ENCODE peak calls at places on chromosome 20, in six cellular contexts. E, D, S, V, F and T are unnamed samples. For H3K27me3, the result is how much of the 10 kb centered on the place peaks cover.

GRCh38 chr20:35568645-35569044 is 26.8 kb downstream of the ERGIC3 start:
- DNase-seq in E (peak), D (no peak), S (no peak), V (no peak), F (peak), T (no peak)

GRCh38 chr20:56187791-56188190 is 60.7 kb upstream of the MC3R start:
- DNase-seq in E (no peak), D (no peak), S (no peak), V (no peak), F (no peak), T (no peak)

GRCh38 chr20:33370296-33370695 is 31.0 kb downstream of the CDK5RAP1 start:
- DNase-seq in E (no peak), D (no peak), S (no peak), V (no peak), F (no peak), T (peak)

GRCh38 chr20:46011631-46012482 is 3.1 kb downstream of the MMP9 start:
- DNase-seq in E (no peak), D (no peak), S (peak), V (no peak), F (peak), T (no peak)

GRCh38 chr20:13494019-13494418 is 144.7 kb downstream of the TASP1 start:
- DNase-seq in E (no peak), D (no peak), S (no peak), V (no peak), F (no peak), T (no peak)

GRCh38 chr20:20731945-20732296 is 19.5 kb upstream of the RALGAPA2 start:
- DNase-seq in E (no peak), D (no peak), S (no peak), V (no peak), F (no peak), T (no peak)

GRCh38 chr20:19024296-19025035 is 188.0 kb upstream of the SLC24A3 start:
- DNase-seq in E (peak), D (no peak), S (no peak), V (no peak), F (no peak), T (no peak)

GRCh38 chr20:19968488-19969073 is 48.6 kb upstream of the NAA20 start:
- DNase-seq in E (no peak), D (no peak), S (no peak), V (no peak), F (no peak), T (no peak)

GRCh38 chr20:57595041-57596030 is 24.9 kb downstream of the ZBP1 start:
- DNase-seq in E (no peak), D (no peak), S (no peak), V (no peak), F (no peak), T (no peak)

GRCh38 chr20:51665543-51666118 is 102.6 kb downstream of the ATP9A start:
- DNase-seq in E (peak), D (no peak), S (no peak), V (no peak), F (no peak), T (no peak)

GRCh38 chr20:44302026-44302669 is 8.9 kb downstream of the FITM2 start:
- DNase-seq in E (peak), D (no peak), S (peak), V (no peak), F (no peak), T (no peak)

GRCh38 chr20:34570859-34571306 is 12.4 kb downstream of the MAP1LC3A start:
- DNase-seq in E (no peak), D (no peak), S (no peak), V (no peak), F (no peak), T (no peak)

GRCh38 chr20:57008217-57008616 is 258.2 kb downstream of the BMP7 start:
- DNase-seq in E (no peak), D (no peak), S (no peak), V (no peak), F (no peak), T (no peak)

GRCh38 chr20:45919536-45919933 is 7.6 kb upstream of the PLTP start:
- DNase-seq in E (no peak), D (peak), S (peak), V (no peak), F (no peak), T (no peak)

GRCh38 chr20:2631228-2631627 is 21.2 kb upstream of the NOP56 start:
- DNase-seq in E (no peak), D (no peak), S (no peak), V (no peak), F (peak), T (no peak)

GRCh38 chr20:59831901-59832240 is 101.6 kb downstream of the SYCP2 start:
- DNase-seq in E (peak), D (peak), S (no peak), V (no peak), F (no peak), T (no peak)

GRCh38 chr20:59044295-59044694 is 1.7 kb upstream of the PRELID3B start:
- DNase-seq in E (no peak), D (no peak), S (no peak), V (no peak), F (no peak), T (no peak)

GRCh38 chr20:44027686-44028340 is 113.2 kb downstream of the TOX2 start:
- DNase-seq in E (no peak), D (no peak), S (no peak), V (no peak), F (no peak), T (no peak)

GRCh38 chr20:17837179-17837578 is 131.4 kb downstream of the SNX5 start:
- DNase-seq in E (no peak), D (no peak), S (no peak), V (no peak), F (no peak), T (no peak)

GRCh38 chr20:57756921-57757320 is 47.1 kb upstream of the PMEPA1 start:
- DNase-seq in E (no peak), D (no peak), S (no peak), V (no peak), F (no peak), T (no peak)

GRCh38 chr20:58890454-58891075 is 38.0 kb downstream of the GNAS start:
- DNase-seq in E (no peak), D (peak), S (peak), V (no peak), F (peak), T (peak)

GRCh38 chr20:40010483-40010882 is 678.6 kb downstream of the MAFB start:
- DNase-seq in E (no peak), D (no peak), S (no peak), V (no peak), F (no peak), T (no peak)

GRCh38 chr20:1946762-1947534 is 46.9 kb downstream of the PDYN start:
- DNase-seq in E (peak), D (no peak), S (peak), V (no peak), F (peak), T (no peak)

GRCh38 chr20:11222243-11222642 is 548.4 kb upstream of the JAG1 start:
- DNase-seq in E (no peak), D (no peak), S (no peak), V (no peak), F (no peak), T (no peak)

GRCh38 chr20:32523613-32524218 is 61.4 kb downstream of the NOL4L start:
- DNase-seq in E (no peak), D (no peak), S (no peak), V (no peak), F (no peak), T (no peak)

GRCh38 chr20:20782221-20782620 is 69.8 kb upstream of the RALGAPA2 start:
- DNase-seq in E (no peak), D (no peak), S (no peak), V (no peak), F (no peak), T (no peak)

GRCh38 chr20:59737073-59737691 is 132.8 kb downstream of the PHACTR3 start:
- DNase-seq in E (no peak), D (no peak), S (no peak), V (no peak), F (no peak), T (no peak)

GRCh38 chr20:24638546-24639166 is 169.2 kb downstream of the SYNDIG1 start:
- DNase-seq in E (peak), D (no peak), S (no peak), V (no peak), F (no peak), T (no peak)

GRCh38 chr20:45798935-45799642 is 7.3 kb downstream of the DNTTIP1 start:
- DNase-seq in E (peak), D (peak), S (no peak), V (no peak), F (peak), T (peak)

GRCh38 chr20:14189794-14190402 is 147.5 kb downstream of the FLRT3 start:
- DNase-seq in E (peak), D (no peak), S (no peak), V (no peak), F (peak), T (no peak)

GRCh38 chr20:6533321-6533720 is 234.2 kb upstream of the BMP2 start:
- DNase-seq in E (peak), D (no peak), S (no peak), V (no peak), F (no peak), T (no peak)

GRCh38 chr20:32465092-32465900 is 107.2 kb downstream of the ASXL1 start:
- DNase-seq in E (peak), D (no peak), S (peak), V (no peak), F (no peak), T (no peak)

GRCh38 chr20:36756482-36756881 is 10.6 kb upstream of the NDRG3 start:
- DNase-seq in E (no peak), D (no peak), S (no peak), V (no peak), F (no peak), T (no peak)

GRCh38 chr20:36758276-36758675 is 12.4 kb upstream of the NDRG3 start:
- DNase-seq in E (no peak), D (no peak), S (no peak), V (no peak), F (no peak), T (no peak)

GRCh38 chr20:36760647-36761046 is 12.9 kb downstream of the DSN1 start:
- DNase-seq in E (no peak), D (no peak), S (no peak), V (no peak), F (no peak), T (no peak)

GRCh38 chr20:36752582-36752981 is 6.7 kb upstream of the NDRG3 start:
- DNase-seq in E (no peak), D (no peak), S (no peak), V (no peak), F (no peak), T (no peak)

GRCh38 chr20:36754656-36755222 is 8.8 kb upstream of the NDRG3 start:
- DNase-seq in E (peak), D (no peak), S (no peak), V (no peak), F (peak), T (peak)
- TF ChIP-seq CTCF in E (peak), D (peak), S (peak), V (peak), F (peak), T (peak)

DNA sequence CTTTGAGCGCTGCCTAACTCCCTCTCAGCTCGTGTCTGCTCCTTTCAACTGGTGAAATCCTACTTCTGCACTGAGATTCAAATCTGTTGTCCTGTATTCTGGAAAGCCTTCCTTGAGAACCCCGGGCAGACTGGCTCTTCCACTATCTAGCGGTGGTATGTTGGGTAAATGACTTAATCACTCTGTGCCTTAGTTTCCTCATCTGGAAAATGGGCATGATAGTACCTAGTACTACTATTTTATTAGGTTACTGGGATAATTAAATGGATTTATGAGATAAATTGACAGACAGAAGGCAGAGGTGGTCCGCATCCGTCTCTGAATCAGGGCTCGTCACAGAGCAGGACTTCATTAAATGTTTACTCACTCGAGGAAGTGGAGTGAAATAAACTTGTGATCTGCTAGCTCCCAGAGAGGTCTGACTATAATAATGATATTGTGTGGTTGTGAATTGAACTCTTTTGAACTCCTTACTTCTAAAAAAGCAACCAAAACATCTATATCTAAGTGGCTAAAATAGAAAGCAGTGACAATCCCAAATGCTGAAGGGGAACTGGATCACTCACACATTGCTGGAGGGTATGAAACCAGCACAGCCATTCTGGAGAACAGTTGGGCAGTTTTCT is 26.6 kb downstream of the PPP1R16B start:
- DNase-seq in E (no peak), D (no peak), S (no peak), V (no peak), F (no peak), T (no peak)
- H3K27ac ChIP-seq in E (no peak), D (no peak), S (no peak), V (peak), F (no peak), T (no peak)

DNA sequence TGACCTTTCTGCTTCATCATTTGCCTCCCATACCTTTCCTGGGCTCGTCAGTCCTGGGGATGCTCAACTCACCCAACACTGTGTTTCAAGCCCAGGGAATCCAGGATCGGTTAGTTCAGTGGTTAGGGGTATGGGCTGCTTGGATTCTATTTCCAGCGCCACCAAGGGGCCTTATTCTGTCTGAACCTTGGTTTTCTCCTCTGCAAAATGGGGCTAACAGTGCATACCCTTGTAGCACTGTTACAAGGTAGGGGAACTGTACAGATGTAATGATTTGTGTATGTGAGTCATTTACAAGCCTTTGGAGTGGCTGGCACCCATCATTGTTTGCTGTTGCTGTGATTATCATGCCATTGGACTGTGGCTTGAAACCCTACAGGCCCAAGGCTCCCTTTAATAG is 14.5 kb upstream of the CSNK2A1 start:
- DNase-seq in E (no peak), D (no peak), S (no peak), V (no peak), F (no peak), T (no peak)
- H3K27me3 ChIP-seq in E (under half), D (under half), S (under half), V (under half), F (under half), T (under half)

GRCh38 chr20:61918548-61918947 is 147.1 kb downstream of the TAF4 start:
- DNase-seq in E (no peak), D (no peak), S (no peak), V (no peak), F (peak), T (no peak)
- TF ChIP-seq CTCF in E (no peak), D (no peak), S (no peak), V (no peak), F (peak), T (no peak)

GRCh38 chr20:23532533-23532932 is 35.8 kb downstream of the CST9L start:
- DNase-seq in E (no peak), D (no peak), S (no peak), V (no peak), F (no peak), T (no peak)

GRCh38 chr20:23537030-23537429 is 31.3 kb downstream of the CST9L start:
- DNase-seq in E (no peak), D (no peak), S (no peak), V (no peak), F (no peak), T (no peak)

GRCh38 chr20:23533161-23533560 is 35.1 kb downstream of the CST9L start:
- DNase-seq in E (no peak), D (no peak), S (no peak), V (no peak), F (peak), T (no peak)

GRCh38 chr20:23536601-23537000 is 31.7 kb downstream of the CST9L start:
- DNase-seq in E (no peak), D (no peak), S (no peak), V (no peak), F (no peak), T (no peak)

DNA sequence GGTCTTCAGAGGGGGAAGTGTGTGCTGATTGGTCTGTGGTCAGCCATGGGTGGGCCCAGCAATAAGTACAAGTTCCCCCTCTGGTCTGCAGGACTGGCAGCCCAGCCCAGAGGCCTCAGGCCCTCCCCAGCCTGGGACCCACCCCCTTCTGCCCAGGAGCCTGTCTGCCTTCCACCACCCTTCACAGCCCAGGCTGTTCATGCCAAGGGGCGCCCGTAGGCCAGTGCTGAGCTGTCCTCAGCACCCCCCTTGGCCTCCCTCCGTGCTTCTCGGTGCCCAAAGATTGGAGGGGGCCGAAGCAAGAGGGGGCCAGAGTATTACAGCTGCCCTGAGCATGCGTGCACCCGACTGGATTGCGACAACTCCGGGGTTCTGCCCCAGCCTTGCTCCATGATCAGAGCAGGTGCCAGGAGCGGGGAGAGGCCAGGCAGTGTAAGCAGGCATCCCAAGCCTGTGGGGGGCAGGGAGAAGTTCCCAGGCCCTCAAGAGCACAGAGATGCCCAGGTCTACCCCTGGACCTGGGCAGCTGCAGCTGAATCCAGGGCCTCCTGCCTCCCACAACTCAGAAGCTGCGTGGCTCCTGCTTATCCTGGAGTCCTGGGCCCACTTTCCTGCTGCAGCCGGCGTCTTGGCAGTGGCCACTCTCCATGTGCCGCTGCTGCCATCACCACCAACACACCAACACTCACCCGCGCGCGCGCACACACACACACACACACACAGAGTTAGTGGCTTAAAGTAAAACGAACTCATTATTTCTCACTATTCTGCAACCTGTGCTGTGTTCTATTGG is 33.3 kb downstream of the CST9L start:
- DNase-seq in E (no peak), D (no peak), S (no peak), V (no peak), F (no peak), T (no peak)
- H3K27ac ChIP-seq in E (no peak), D (no peak), S (no peak), V (no peak), F (no peak), T (no peak)

GRCh38 chr20:64109831-64110391 is 2.5 kb upstream of the NPBWR2 start:
- DNase-seq in E (no peak), D (no peak), S (no peak), V (no peak), F (peak), T (peak)
- H3K27me3 ChIP-seq in E (under half), D (under half), S (under half), V (under half), F (under half), T (under half)

GRCh38 chr20:3777381-3777725 is 3.9 kb downstream of the SPEF1 start:
- DNase-seq in E (no peak), D (no peak), S (no peak), V (no peak), F (peak), T (no peak)

GRCh38 chr20:3778976-3779375 is 2.3 kb downstream of the SPEF1 start:
- DNase-seq in E (no peak), D (no peak), S (peak), V (no peak), F (peak), T (no peak)

GRCh38 chr20:3775457-3775856 is 5.8 kb downstream of the SPEF1 start:
- DNase-seq in E (no peak), D (no peak), S (no peak), V (no peak), F (no peak), T (no peak)

GRCh38 chr20:3781153-3781910 is at the start of gene SPEF1:
- DNase-seq in E (peak), D (peak), S (peak), V (peak), F (peak), T (no peak)

DNA sequence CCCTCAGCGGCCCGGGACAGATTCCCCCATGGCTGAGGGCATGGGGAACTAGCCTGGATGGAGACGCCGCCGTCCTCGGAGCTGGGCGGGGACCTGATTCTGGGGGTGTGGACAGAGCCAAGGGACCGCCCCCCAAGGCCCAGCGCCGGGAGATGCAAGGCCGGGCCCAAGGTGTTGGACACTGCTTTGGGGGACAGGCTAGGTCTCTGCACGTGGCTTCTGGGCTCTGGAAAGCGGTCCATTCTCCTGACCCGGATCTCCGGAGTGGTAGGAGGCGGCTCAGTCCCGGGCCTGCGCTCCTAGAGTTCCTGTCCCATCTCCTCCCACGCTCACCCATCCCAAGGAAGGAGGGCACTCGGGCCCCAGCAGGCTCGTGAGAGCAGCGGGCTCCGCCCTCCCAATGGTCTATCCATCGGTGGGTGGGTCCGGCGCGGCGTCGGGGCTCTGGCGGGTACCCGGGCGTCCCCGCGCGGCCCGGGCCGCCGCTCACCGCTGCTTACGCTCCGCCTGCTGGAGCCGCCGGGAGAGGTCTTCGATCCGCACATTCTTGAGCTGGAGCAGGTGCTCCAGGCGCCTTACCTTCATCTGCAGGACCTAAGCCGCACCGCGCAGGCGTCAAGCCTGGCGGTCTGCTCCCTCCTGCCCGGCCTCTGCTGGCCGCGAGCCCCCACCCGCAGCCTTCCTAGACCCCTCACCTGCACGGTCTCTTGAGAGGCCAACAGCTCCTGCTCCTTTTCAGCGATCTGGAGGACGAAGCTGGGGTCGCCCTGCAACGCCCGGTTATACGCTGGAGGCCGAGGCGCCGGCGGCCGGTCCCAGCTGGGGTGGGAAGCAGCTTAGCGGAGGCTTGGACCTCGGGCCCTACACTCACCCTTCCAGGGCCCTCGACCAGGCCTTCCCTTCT is 3.3 kb downstream of the SPEF1 start:
- DNase-seq in E (peak), D (no peak), S (peak), V (no peak), F (peak), T (no peak)
- TF ChIP-seq CTCF in E (peak), D (peak), S (no peak), V (no peak), F (no peak), T (no peak)